ENCODE peak calls at places on chromosomes 6 and 20, in eight cellular contexts. N is heart left ventricle, B is GM18507, O is AG04450, T is foreskin keratinocyte, Y is fibroblast of the conjunctiva, V is erythroblast, C is NCI-H460. D is an unnamed sample.

GRCh38 chr6:13428528-13429405 is 58.6 kb downstream of the GFOD1 start:
- DNase-seq in N (no peak), B (no peak), O (no peak), T (no peak), Y (no peak), V (peak), C (no peak), D (no peak)

GRCh38 chr6:96613291-96613999 is 50.5 kb downstream of the FHL5 start:
- DNase-seq in N (no peak), B (no peak), O (no peak), T (no peak), Y (no peak), V (no peak), C (no peak), D (no peak)

GRCh38 chr6:162952343-162952871 is 224.6 kb downstream of the PACRG start:
- DNase-seq in N (no peak), B (no peak), O (no peak), T (no peak), Y (no peak), V (no peak), C (no peak), D (no peak)

GRCh38 chr20:61837200-61837599 is 228.5 kb downstream of the TAF4 start:
- DNase-seq in N (no peak), B (no peak), O (no peak), T (no peak), Y (no peak), V (no peak), C (no peak), D (no peak)

GRCh38 chr20:14005996-14006395 is 10.7 kb downstream of the MACROD2 start:
- DNase-seq in N (no peak), B (no peak), O (no peak), T (no peak), Y (no peak), V (no peak), C (no peak), D (no peak)

GRCh38 chr6:34201455-34202098 is 35.1 kb upstream of the HMGA1 start:
- DNase-seq in N (no peak), B (no peak), O (no peak), T (no peak), Y (no peak), V (no peak), C (no peak), D (no peak)

GRCh38 chr6:85462673-85463072 is 12.8 kb downstream of the NT5E start:
- DNase-seq in N (no peak), B (no peak), O (no peak), T (no peak), Y (no peak), V (no peak), C (no peak), D (no peak)

GRCh38 chr6:127200114-127200513 is 66.5 kb upstream of the RNF146 start:
- DNase-seq in N (no peak), B (no peak), O (no peak), T (no peak), Y (no peak), V (no peak), C (no peak), D (no peak)

GRCh38 chr6:42260424-42260888 is 42.8 kb upstream of the MRPS10 start:
- DNase-seq in N (no peak), B (no peak), O (no peak), T (no peak), Y (no peak), V (peak), C (no peak), D (peak)

GRCh38 chr6:34065470-34066283 is 80.2 kb downstream of the GRM4 start:
- DNase-seq in N (no peak), B (no peak), O (no peak), T (no peak), Y (no peak), V (no peak), C (no peak), D (no peak)

GRCh38 chr6:29760328-29760727 is 37.1 kb downstream of the HLA-F start:
- DNase-seq in N (no peak), B (no peak), O (no peak), T (no peak), Y (no peak), V (no peak), C (no peak), D (no peak)

GRCh38 chr6:148831064-148831463 is 84.2 kb downstream of the UST start:
- DNase-seq in N (no peak), B (no peak), O (no peak), T (no peak), Y (no peak), V (no peak), C (no peak), D (no peak)

GRCh38 chr6:13992417-13993055 is 67.8 kb downstream of the RNF182 start:
- DNase-seq in N (no peak), B (no peak), O (peak), T (peak), Y (peak), V (peak), C (no peak), D (no peak)

GRCh38 chr6:43833223-43833995 is 63.4 kb downstream of the VEGFA start:
- DNase-seq in N (no peak), B (no peak), O (no peak), T (no peak), Y (no peak), V (no peak), C (no peak), D (no peak)

GRCh38 chr6:107314644-107315043 is 144.7 kb downstream of the PDSS2 start:
- DNase-seq in N (no peak), B (no peak), O (no peak), T (no peak), Y (no peak), V (no peak), C (no peak), D (peak)

GRCh38 chr6:134658596-134658995 is 291.3 kb downstream of the ALDH8A1 start:
- DNase-seq in N (no peak), B (no peak), O (no peak), T (no peak), Y (no peak), V (no peak), C (no peak), D (no peak)

GRCh38 chr6:87336367-87336766 is 7.3 kb upstream of the GJB7 start:
- DNase-seq in N (no peak), B (no peak), O (no peak), T (no peak), Y (no peak), V (no peak), C (no peak), D (no peak)

GRCh38 chr6:75283907-75284284 is 696 bp downstream of the TMEM30A start:
- DNase-seq in N (no peak), B (no peak), O (no peak), T (no peak), Y (no peak), V (peak), C (no peak), D (no peak)

GRCh38 chr20:62355527-62356142 is 11.5 kb downstream of the LAMA5 start:
- DNase-seq in N (peak), B (no peak), O (no peak), T (no peak), Y (no peak), V (no peak), C (no peak), D (no peak)

GRCh38 chr6:117555262-117555849 is 47.0 kb downstream of the GOPC start:
- DNase-seq in N (no peak), B (no peak), O (no peak), T (no peak), Y (no peak), V (no peak), C (no peak), D (no peak)

GRCh38 chr6:44458551-44458950 is 71.0 kb downstream of the CDC5L start:
- DNase-seq in N (no peak), B (no peak), O (no peak), T (no peak), Y (no peak), V (no peak), C (no peak), D (no peak)

GRCh38 chr6:44052419-44053011 is 74.7 kb downstream of the MRPL14 start:
- DNase-seq in N (no peak), B (no peak), O (no peak), T (no peak), Y (peak), V (no peak), C (no peak), D (peak)